ENCODE peak calls at places on chromosome 5, in five cellular contexts. I, D, A, Q and G are unnamed samples.

GRCh38 chr5:69326365-69326764 is 6.2 kb downstream of the CCDC125 start:
- DNase-seq in I (no peak), D (no peak), A (no peak), Q (no peak), G (no peak)

GRCh38 chr5:125026900-125027731 is 280.7 kb upstream of the ZNF608 start:
- DNase-seq in I (peak; percentile 61), D (peak; percentile 60), A (no peak), Q (no peak), G (peak; percentile 47)

GRCh38 chr5:150411245-150411979 is 1.3 kb downstream of the CD74 start:
- DNase-seq in I (peak; percentile 19), D (no peak), A (peak; percentile 88), Q (peak; percentile 77), G (no peak)

GRCh38 chr5:98775246-98775961 is 1.9 kb downstream of the RGMB start:
- DNase-seq in I (no peak), D (no peak), A (no peak), Q (no peak), G (no peak)

GRCh38 chr5:108560581-108560980 is 178.7 kb upstream of the FBXL17 start:
- DNase-seq in I (peak; percentile 60), D (peak; percentile 99), A (no peak), Q (no peak), G (peak; percentile 26)

GRCh38 chr5:179801304-179802206 is 5.1 kb downstream of the MGAT4B start:
- DNase-seq in I (peak; percentile 59), D (peak; percentile 61), A (peak; percentile 84), Q (peak; percentile 93), G (peak; percentile 48)

GRCh38 chr5:40754381-40755092 is 1.2 kb downstream of the TTC33 start:
- DNase-seq in I (peak; percentile 53), D (peak; percentile 58), A (peak; percentile 22), Q (no peak), G (peak; percentile 48)

GRCh38 chr5:169914766-169915165 is 65.5 kb downstream of the INSYN2B start:
- DNase-seq in I (peak; percentile 72), D (peak; percentile 62), A (no peak), Q (peak; percentile 70), G (peak; percentile 77)

GRCh38 chr5:14491015-14491414 is 90.6 kb upstream of the OTULINL start:
- DNase-seq in I (no peak), D (no peak), A (no peak), Q (no peak), G (no peak)

GRCh38 chr5:84382363-84383295 is 2.1 kb downstream of the EDIL3 start:
- DNase-seq in I (peak; percentile 58), D (no peak), A (no peak), Q (peak; percentile 89), G (peak; percentile 65)

GRCh38 chr5:84381501-84382362 is 2.9 kb downstream of the EDIL3 start:
- DNase-seq in I (peak; percentile 25), D (no peak), A (no peak), Q (no peak), G (peak; percentile 44)

GRCh38 chr5:84378961-84379360 is 5.7 kb downstream of the EDIL3 start:
- DNase-seq in I (peak; percentile 76), D (no peak), A (no peak), Q (no peak), G (peak; percentile 70)

GRCh38 chr5:84378420-84378819 is 6.3 kb downstream of the EDIL3 start:
- DNase-seq in I (peak; percentile 66), D (no peak), A (no peak), Q (no peak), G (peak; percentile 85)

DNA sequence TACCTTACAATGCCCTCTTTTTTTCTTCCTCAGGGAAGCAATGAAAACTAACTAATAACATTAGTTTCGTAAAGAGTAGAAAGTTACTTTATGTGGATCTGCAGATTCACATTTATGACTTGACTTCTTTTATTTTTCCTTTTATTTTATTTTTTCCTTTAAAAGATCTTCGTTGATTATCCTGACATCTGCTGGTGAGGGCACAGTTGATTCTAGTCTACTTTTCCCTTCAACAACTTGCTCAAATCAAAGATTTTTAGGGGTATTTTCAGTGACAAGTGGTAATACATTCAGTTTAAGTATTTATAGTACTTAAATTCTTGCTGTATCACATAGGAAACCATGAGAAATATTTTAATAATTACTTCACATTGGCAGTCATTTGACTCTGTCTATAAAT is 4.9 kb downstream of the EDIL3 start:
- DNase-seq in I (peak; percentile 33), D (no peak), A (no peak), Q (no peak), G (peak; percentile 34)
- TF ChIP-seq CTCF in I (no peak), D (no peak), A (no peak), Q (peak; percentile 34), G (peak; percentile 27)

DNA sequence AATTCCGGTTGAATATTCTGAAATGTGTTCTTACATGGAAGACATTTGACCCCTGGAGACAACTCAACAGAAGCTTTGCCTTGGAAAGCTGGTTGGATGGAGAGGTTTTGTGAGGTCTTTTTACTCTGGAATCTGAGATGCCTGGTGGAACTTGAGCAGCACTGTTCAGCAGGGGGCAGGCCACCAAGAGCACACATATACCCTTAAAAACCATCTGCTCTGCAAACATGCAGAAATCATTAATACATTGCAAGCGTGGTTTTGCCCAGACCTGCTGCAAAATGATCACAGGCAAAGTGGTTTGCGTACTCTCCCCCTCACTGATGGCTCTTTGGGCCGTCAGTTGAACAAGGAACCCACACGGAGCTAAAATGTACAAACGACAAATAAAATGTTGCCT is 32.8 kb upstream of the DAP start:
- DNase-seq in I (no peak), D (no peak), A (no peak), Q (no peak), G (no peak)
- TF ChIP-seq CTCF in I (no peak), D (peak; percentile 17), A (no peak), Q (peak; percentile 32), G (no peak)

DNA sequence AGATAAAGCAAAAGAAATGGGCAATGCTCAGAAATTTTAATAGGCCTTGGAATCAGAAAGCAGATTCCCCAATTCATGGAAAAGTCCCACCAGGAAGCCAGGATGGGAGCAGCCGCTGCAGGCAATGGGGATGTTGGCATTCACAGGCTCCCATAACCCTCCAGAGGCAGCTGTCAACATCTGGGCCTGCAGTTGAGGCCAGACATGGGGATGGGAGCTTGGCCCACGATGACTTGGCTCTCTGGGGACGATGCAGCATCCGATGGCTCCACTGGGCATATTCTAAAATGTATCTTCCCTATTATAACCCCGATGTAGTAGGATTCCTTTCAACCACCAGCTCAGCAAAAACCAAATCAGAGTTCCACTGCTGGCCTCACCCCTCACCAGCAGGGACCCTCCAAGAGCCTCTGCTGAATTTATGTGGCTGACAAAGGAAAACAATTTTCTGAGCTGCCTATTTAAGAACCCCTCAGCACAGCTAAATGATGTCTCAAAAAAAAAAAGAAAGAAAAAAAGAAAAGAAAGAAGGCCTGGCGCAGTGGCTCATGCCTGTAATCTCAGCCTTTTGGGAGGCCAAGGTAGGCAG is 7.1 kb downstream of the SPRY4 start:
- DNase-seq in I (no peak), D (no peak), A (no peak), Q (no peak), G (no peak)
- TF ChIP-seq CTCF in I (peak; percentile 43), D (peak; percentile 53), A (no peak), Q (peak; percentile 67), G (peak; percentile 44)

GRCh38 chr5:176870110-176870591 is 29.0 kb downstream of the HK3 start:
- DNase-seq in I (peak; percentile 63), D (peak; percentile 58), A (peak; percentile 9), Q (peak; percentile 93), G (peak; percentile 70)
- TF ChIP-seq CTCF in I (peak; percentile 49), D (peak; percentile 50), A (peak; percentile 21), Q (peak; percentile 83), G (peak; percentile 56)

GRCh38 chr5:159951387-159951786 is 35.1 kb downstream of the ADRA1B start:
- DNase-seq in I (no peak), D (no peak), A (peak; percentile 19), Q (peak; percentile 82), G (peak; percentile 19)
- TF ChIP-seq CTCF in I (peak; percentile 40), D (peak; percentile 44), A (peak; percentile 49), Q (peak; percentile 77), G (peak; percentile 39)

GRCh38 chr5:92559743-92560142 is 1021.3 kb downstream of the NR2F1-AS1 start:
- DNase-seq in I (no peak), D (peak; percentile 43), A (no peak), Q (peak; percentile 43), G (peak; percentile 66)
- TF ChIP-seq CTCF in I (no peak), D (peak; percentile 21), A (no peak), Q (peak; percentile 40), G (peak; percentile 14)

DNA sequence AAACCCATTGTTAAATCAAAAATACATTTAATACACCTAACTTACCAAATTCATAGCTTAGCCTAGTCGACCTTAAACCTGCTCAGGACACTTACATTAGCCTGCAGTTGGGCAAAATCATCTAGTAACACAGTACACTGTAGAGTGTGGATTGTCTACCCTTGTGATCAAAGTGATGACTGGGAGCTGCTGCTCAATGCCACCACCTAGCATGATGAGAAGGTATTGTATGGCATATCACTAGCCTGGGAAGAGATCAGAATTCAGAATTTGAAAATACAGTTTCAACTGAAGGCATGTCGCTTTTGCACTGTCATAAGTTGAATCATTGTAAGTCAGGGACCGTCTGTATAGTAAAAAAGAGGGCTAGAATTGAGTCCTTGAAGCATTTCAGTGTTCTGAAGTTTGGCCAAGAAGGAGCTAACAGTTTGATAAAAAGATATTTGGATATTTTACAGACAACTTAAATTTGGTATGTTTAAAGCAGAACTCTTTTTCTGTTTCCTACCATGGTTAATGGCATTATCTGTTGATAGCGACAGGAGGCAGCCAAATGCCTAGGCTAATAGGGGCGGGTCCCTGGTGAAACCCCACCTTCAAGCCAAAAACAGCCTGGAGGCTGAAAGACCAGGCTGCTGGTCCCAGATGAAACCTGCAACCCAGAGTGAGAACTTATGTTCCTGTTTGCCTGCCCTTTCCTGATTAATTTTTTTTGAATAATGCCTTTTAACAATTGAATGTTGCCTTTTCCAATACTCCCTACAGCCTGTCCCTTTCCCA is 23.0 kb downstream of the SMIM15 start:
- DNase-seq in I (peak; percentile 15), D (no peak), A (no peak), Q (peak; percentile 61), G (peak; percentile 5)
- TF ChIP-seq CTCF in I (peak; percentile 46), D (peak; percentile 51), A (peak; percentile 20), Q (peak; percentile 62), G (peak; percentile 48)